ENCODE peak calls at places on chromosome 6, in six cellular contexts. A, H, I, U, Q and E are unnamed samples.

GRCh38 chr6:15994814-15995459 is 133.9 kb upstream of the MYLIP start:
- DNase-seq in Q (no peak), A (no peak), H (no peak), I (peak), U (no peak), E (no peak)

GRCh38 chr6:31737315-31738047 is 1.2 kb upstream of the CLIC1 start:
- DNase-seq in H (no peak), A (no peak), I (no peak), Q (peak), U (no peak), E (no peak)

GRCh38 chr6:138752017-138752416 is 21.6 kb upstream of the CCDC28A start:
- DNase-seq in H (no peak), I (no peak), A (no peak), U (no peak), Q (no peak), E (no peak)

GRCh38 chr6:100138346-100139022 is 144.5 kb upstream of the MCHR2 start:
- DNase-seq in A (no peak), Q (no peak), H (no peak), U (no peak), I (no peak), E (no peak)

GRCh38 chr6:208973-209372 is 83.3 kb upstream of the DUSP22 start:
- DNase-seq in H (no peak), Q (no peak), I (no peak), A (no peak), U (no peak), E (no peak)

GRCh38 chr6:53741417-53741816 is 53.4 kb upstream of the LRRC1 start:
- DNase-seq in Q (no peak), A (no peak), U (no peak), I (no peak), H (no peak), E (no peak)

GRCh38 chr6:34115396-34116314 is 30.2 kb downstream of the GRM4 start:
- DNase-seq in A (no peak), Q (no peak), I (peak), H (no peak), U (no peak), E (no peak)

GRCh38 chr6:85135376-85136094 is 314.3 kb upstream of the NT5E start:
- DNase-seq in H (no peak), A (no peak), Q (no peak), I (no peak), U (no peak), E (no peak)

GRCh38 chr6:150076196-150076893 is 7.4 kb upstream of the ULBP3 start:
- DNase-seq in A (no peak), U (no peak), I (no peak), H (no peak), Q (no peak), E (no peak)

GRCh38 chr6:41157323-41157722 is 3.2 kb upstream of the TREML1 start:
- DNase-seq in A (no peak), Q (no peak), U (no peak), I (no peak), H (no peak), E (no peak)

GRCh38 chr6:167855825-167856425 is 29.2 kb downstream of the AFDN start:
- DNase-seq in H (no peak), I (peak), Q (peak), A (peak), U (no peak), E (no peak)

GRCh38 chr6:167856474-167856873 is 29.8 kb downstream of the AFDN start:
- DNase-seq in I (no peak), H (no peak), Q (no peak), A (no peak), U (no peak), E (no peak)

GRCh38 chr6:167858842-167859520 is 32.3 kb downstream of the AFDN start:
- DNase-seq in U (no peak), Q (no peak), A (no peak), I (no peak), H (no peak), E (no peak)

GRCh38 chr6:167858086-167858591 is 31.4 kb downstream of the AFDN start:
- DNase-seq in I (no peak), H (no peak), Q (no peak), A (no peak), U (peak), E (no peak)

DNA sequence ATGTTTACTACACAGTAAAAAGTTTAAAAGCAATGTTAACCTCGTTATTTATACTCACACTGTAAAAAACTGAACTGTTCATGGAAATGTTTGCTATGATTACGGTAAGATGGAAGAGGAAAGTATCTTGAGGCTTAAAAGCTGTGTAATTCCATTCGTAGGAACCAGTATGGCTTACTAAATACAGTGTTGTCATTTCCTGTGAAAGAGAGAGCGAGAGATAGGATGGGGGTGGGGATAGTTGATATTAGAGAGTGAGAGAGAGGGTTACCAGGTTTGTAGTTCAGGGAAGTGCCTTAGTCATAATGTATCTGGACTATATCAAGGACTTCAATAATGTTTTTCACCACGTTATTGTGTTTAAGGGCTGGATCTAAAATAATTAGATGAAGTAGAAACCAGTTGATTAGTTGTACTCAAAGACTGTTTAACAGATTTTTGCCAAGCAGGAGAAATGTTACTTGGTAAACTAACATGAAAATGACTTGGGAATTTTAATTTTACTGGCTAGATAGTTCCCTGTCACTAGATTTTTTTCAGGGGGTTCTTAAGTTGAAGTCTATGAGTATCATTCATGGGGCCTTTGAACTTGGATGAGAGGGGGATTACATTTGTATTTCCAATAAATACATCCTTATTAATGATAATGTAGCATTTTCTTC is 30.4 kb downstream of the AFDN start:
- DNase-seq in U (no peak), H (peak), Q (peak), I (peak), A (no peak), E (no peak)
- TF ChIP-seq YY1 in U (peak), H (no peak), Q (no peak), I (no peak), A (no peak), E (no peak)

GRCh38 chr6:120852293-120852849 is 481.9 kb downstream of the TBC1D32 start:
- DNase-seq in Q (no peak), A (no peak), I (no peak), H (no peak), U (no peak), E (no peak)

GRCh38 chr6:120854583-120854982 is 479.7 kb downstream of the TBC1D32 start:
- DNase-seq in Q (no peak), A (no peak), H (no peak), I (no peak), U (no peak), E (no peak)

DNA sequence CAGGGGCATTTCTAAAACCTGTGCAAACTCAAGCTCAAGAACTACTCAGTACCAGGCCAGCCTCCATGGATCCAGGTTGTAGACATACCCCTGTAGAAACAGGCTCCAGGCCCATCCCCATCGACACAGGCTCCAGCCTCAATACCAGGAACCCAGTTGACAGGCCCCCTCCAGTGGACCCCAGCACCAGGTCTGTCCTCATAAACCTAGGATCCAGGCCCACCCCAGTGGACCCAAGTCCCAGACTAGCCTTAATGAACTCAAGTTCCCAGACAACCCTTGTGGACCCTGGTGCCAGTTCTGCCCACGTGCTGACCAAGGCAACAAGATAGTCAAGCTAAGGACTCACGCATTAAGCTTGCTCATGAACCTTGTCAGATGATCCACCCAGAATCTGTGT is 476.9 kb downstream of the TBC1D32 start:
- DNase-seq in H (no peak), Q (no peak), U (no peak), I (no peak), A (no peak), E (no peak)
- TF ChIP-seq YY1 in H (no peak), Q (no peak), U (no peak), I (no peak), A (no peak), E (no peak)

GRCh38 chr6:22239261-22239660 is 57.6 kb downstream of the PRL start:
- DNase-seq in U (no peak), H (no peak), Q (no peak), I (no peak), A (no peak), E (no peak)

GRCh38 chr6:22231616-22232015 is 65.2 kb downstream of the PRL start:
- DNase-seq in U (no peak), I (no peak), H (no peak), Q (no peak), A (no peak), E (no peak)

GRCh38 chr6:22240025-22240424 is 56.8 kb downstream of the PRL start:
- DNase-seq in H (no peak), I (no peak), Q (no peak), A (no peak), U (no peak), E (no peak)

GRCh38 chr6:22231050-22231449 is 65.8 kb downstream of the PRL start:
- DNase-seq in I (no peak), A (no peak), U (no peak), H (no peak), Q (no peak), E (no peak)

GRCh38 chr6:22236626-22237414 is 60.0 kb downstream of the PRL start:
- DNase-seq in I (no peak), A (no peak), H (no peak), Q (no peak), U (no peak), E (no peak)
- TF ChIP-seq YY1 in I (no peak), A (no peak), H (no peak), Q (no peak), U (no peak), E (no peak)

DNA sequence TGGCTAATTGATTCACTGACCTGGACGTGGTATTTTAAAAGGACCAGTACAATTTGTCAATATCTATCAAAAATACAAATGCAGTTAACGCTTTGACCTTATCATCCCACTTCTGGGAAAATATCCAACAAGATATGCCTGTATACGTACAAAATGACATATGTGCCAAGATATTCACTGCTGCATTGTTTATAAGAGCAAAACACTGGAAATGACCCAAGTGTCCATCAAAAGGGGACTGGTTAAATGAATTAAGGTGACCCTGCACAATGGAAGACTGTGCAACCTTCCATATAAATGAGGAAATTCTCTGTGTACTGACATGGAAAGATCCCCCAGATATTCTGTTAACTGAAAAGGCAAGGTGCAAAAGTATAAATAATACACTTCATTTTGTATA is 13.9 kb downstream of the TRAM2 start:
- DNase-seq in H (no peak), U (no peak), Q (no peak), I (no peak), A (no peak), E (no peak)
- TF ChIP-seq YY1 in H (no peak), U (no peak), Q (no peak), I (no peak), A (no peak), E (no peak)

GRCh38 chr6:99013145-99013544 is 65.4 kb upstream of the FBXL4 start:
- DNase-seq in A (no peak), U (no peak), Q (no peak), H (no peak), I (no peak), E (no peak)
- TF ChIP-seq YY1 in A (no peak), U (no peak), Q (no peak), H (no peak), I (no peak), E (no peak)

GRCh38 chr6:90429713-90430112 is 133.1 kb upstream of the BACH2 start:
- DNase-seq in A (peak), Q (no peak), U (no peak), H (no peak), I (no peak), E (no peak)

GRCh38 chr6:90425161-90425641 is 128.6 kb upstream of the BACH2 start:
- DNase-seq in U (no peak), A (no peak), I (no peak), H (peak), Q (no peak), E (no peak)

GRCh38 chr6:90431521-90432407 is 135.1 kb upstream of the BACH2 start:
- DNase-seq in Q (no peak), I (no peak), U (no peak), A (no peak), H (no peak), E (no peak)

GRCh38 chr6:90432408-90432775 is 135.7 kb upstream of the BACH2 start:
- DNase-seq in I (no peak), A (no peak), Q (no peak), U (no peak), H (no peak), E (no peak)

GRCh38 chr6:90428514-90428913 is 131.9 kb upstream of the BACH2 start:
- DNase-seq in Q (no peak), H (no peak), U (no peak), I (no peak), A (no peak), E (no peak)
- TF ChIP-seq YY1 in Q (no peak), H (no peak), U (no peak), I (no peak), A (no peak), E (no peak)

GRCh38 chr6:48134246-48134645 is 23.2 kb upstream of the PTCHD4 start:
- DNase-seq in U (no peak), Q (no peak), A (no peak), H (no peak), I (no peak), E (no peak)

GRCh38 chr6:48141975-48142374 is 31.0 kb upstream of the PTCHD4 start:
- DNase-seq in A (no peak), U (no peak), H (no peak), Q (no peak), I (no peak), E (no peak)

GRCh38 chr6:48140221-48140620 is 29.2 kb upstream of the PTCHD4 start:
- DNase-seq in H (no peak), I (no peak), A (no peak), U (no peak), Q (no peak), E (no peak)

GRCh38 chr6:48135352-48136084 is 24.5 kb upstream of the PTCHD4 start:
- DNase-seq in I (no peak), A (no peak), Q (no peak), H (no peak), U (no peak), E (no peak)

GRCh38 chr6:48136856-48137255 is 25.9 kb upstream of the PTCHD4 start:
- DNase-seq in Q (no peak), H (no peak), I (no peak), A (no peak), U (no peak), E (no peak)
- TF ChIP-seq YY1 in Q (no peak), H (no peak), I (no peak), A (no peak), U (no peak), E (no peak)

GRCh38 chr6:75788894-75789293 is 39.9 kb downstream of the MYO6 start:
- DNase-seq in A (no peak), H (no peak), Q (no peak), U (no peak), I (no peak), E (no peak)

GRCh38 chr6:75796723-75797122 is 47.7 kb downstream of the MYO6 start:
- DNase-seq in I (no peak), U (no peak), Q (no peak), H (no peak), A (no peak), E (no peak)

GRCh38 chr6:75794351-75794846 is 45.4 kb downstream of the MYO6 start:
- DNase-seq in I (no peak), H (no peak), U (no peak), A (no peak), Q (peak), E (no peak)

GRCh38 chr6:75794954-75795739 is 46.1 kb downstream of the MYO6 start:
- DNase-seq in A (no peak), U (no peak), Q (no peak), I (no peak), H (no peak), E (no peak)

DNA sequence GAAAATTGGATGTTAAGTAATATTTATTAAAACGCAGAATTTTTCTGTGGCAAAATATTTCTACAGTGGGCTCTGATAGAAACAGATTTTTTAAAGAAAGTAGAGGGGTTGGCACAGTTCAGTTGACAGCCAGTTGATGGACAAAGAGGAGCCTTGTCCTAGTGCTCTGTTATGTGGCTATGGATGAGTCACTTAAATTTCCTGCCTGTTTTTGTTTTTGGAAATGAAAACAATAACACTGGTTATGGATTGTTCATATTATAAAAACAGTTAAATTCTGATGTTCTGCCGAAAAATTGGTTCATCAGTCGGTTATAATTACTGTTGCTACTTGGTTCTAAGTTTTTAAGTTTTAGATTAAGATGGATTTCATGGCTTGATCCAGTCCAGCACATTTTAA is 42.8 kb downstream of the MYO6 start:
- DNase-seq in I (no peak), A (peak), Q (no peak), H (no peak), U (no peak), E (no peak)
- TF ChIP-seq YY1 in I (no peak), A (no peak), Q (no peak), H (no peak), U (no peak), E (no peak)

GRCh38 chr6:152721956-152722355 is 24.3 kb downstream of the MYCT1 start:
- DNase-seq in Q (no peak), I (no peak), H (no peak), A (no peak), U (no peak), E (no peak)
- TF ChIP-seq YY1 in Q (no peak), I (no peak), H (no peak), A (no peak), U (no peak), E (no peak)